ENCODE peak calls at places on chromosomes 11 and 22, in ten cellular contexts. J is tibial nerve, M is H54, Z is uterus, Y is A549, P is heart left ventricle, Q is adrenal gland, E is ovary, U is gastrocnemius medialis, N is HCT116. H is an unnamed sample.

GRCh38 chr11:39304586-39304985 is 2154.9 kb downstream of the LRRC4C start:
- DNase-seq in M (no peak), J (no peak), P (no peak), N (no peak), E (no peak), Y (no peak), Z (no peak), U (no peak), Q (peak; percentile 2), H (no peak)

GRCh38 chr11:20964985-20965384 is 295.6 kb downstream of the NELL1 start:
- DNase-seq in M (no peak), E (no peak), J (no peak), U (no peak), Y (no peak), Z (no peak), Q (no peak), N (no peak), P (no peak), H (no peak)

GRCh38 chr11:16153951-16154350 is 202.4 kb downstream of the SOX6 start:
- DNase-seq in E (no peak), P (no peak), Q (no peak), Z (no peak), N (no peak), J (no peak), Y (no peak), M (no peak), U (no peak), H (no peak)

GRCh38 chr11:100821198-100821597 is 134.1 kb downstream of the ARHGAP42 start:
- DNase-seq in P (no peak), U (no peak), N (no peak), Z (no peak), Q (no peak), J (no peak), E (no peak), M (no peak), Y (no peak), H (no peak)

GRCh38 chr22:48968201-48968959 is 859.3 kb downstream of the BRD1 start:
- DNase-seq in J (no peak), P (no peak), E (no peak), U (no peak), M (no peak), N (peak; percentile 23), Q (no peak), Y (peak; percentile 11), Z (peak; percentile 5), H (peak; percentile 2)

GRCh38 chr11:23727821-23728220 is 769.0 kb upstream of the LUZP2 start:
- DNase-seq in Q (no peak), P (no peak), M (peak; percentile 5), E (no peak), N (no peak), Y (peak; percentile 4), J (no peak), Z (no peak), U (no peak), H (no peak)

GRCh38 chr22:25176175-25176574 is 23.5 kb upstream of the CRYBB3 start:
- DNase-seq in Y (no peak), E (no peak), Q (peak; percentile 69), P (no peak), M (no peak), Z (no peak), N (no peak), J (no peak), U (no peak), H (no peak)

GRCh38 chr22:42280836-42281235 is 10.4 kb upstream of the TCF20 start:
- DNase-seq in M (no peak), P (no peak), Z (no peak), Q (no peak), J (no peak), U (no peak), E (peak; percentile 14), Y (no peak), N (no peak), H (no peak)

DNA sequence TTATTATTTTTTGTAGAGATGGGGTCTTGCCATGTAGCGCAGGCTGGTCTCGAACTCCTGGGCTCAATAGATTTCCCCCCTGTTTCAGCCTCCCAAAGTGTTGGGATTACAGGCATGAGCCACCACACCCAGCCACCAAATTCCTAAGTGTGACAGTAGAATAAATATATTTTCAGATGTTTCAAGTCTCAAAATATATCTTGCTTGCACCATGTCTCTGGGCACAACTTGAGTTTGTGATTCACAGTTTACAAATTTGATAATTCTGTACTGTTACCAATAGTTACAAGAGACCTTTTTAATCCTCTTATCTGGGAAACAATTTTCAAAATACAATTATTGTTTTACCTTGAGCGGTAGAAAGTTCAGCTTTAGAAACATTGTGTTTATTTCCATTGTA is 19.1 kb downstream of the DCPS start:
- DNase-seq in J (no peak), N (no peak), E (no peak), Y (no peak), M (no peak), P (no peak), Z (no peak), U (no peak), Q (no peak), H (no peak)
- TF ChIP-seq POLR2A in J (no peak), N (no peak), E (no peak), Y (no peak), M (no peak), P (no peak), Z (no peak), U (no peak), Q (no peak), H (no peak)

GRCh38 chr22:20563941-20564371 is 56.5 kb downstream of the MED15 start:
- DNase-seq in M (no peak), P (no peak), Y (no peak), N (no peak), Q (no peak), J (no peak), E (no peak), Z (no peak), U (no peak), H (no peak)

GRCh38 chr22:20561882-20562281 is 54.5 kb downstream of the MED15 start:
- DNase-seq in U (no peak), P (no peak), N (no peak), J (no peak), Z (no peak), Q (no peak), E (no peak), M (no peak), Y (no peak), H (no peak)

GRCh38 chr22:20560716-20561115 is 53.3 kb downstream of the MED15 start:
- DNase-seq in N (no peak), E (no peak), U (no peak), Z (no peak), Y (no peak), M (no peak), P (no peak), J (no peak), Q (no peak), H (no peak)

GRCh38 chr22:20563464-20563906 is 56.1 kb downstream of the MED15 start:
- DNase-seq in U (no peak), Y (no peak), Z (no peak), J (no peak), Q (no peak), N (no peak), E (no peak), P (no peak), M (no peak), H (no peak)

DNA sequence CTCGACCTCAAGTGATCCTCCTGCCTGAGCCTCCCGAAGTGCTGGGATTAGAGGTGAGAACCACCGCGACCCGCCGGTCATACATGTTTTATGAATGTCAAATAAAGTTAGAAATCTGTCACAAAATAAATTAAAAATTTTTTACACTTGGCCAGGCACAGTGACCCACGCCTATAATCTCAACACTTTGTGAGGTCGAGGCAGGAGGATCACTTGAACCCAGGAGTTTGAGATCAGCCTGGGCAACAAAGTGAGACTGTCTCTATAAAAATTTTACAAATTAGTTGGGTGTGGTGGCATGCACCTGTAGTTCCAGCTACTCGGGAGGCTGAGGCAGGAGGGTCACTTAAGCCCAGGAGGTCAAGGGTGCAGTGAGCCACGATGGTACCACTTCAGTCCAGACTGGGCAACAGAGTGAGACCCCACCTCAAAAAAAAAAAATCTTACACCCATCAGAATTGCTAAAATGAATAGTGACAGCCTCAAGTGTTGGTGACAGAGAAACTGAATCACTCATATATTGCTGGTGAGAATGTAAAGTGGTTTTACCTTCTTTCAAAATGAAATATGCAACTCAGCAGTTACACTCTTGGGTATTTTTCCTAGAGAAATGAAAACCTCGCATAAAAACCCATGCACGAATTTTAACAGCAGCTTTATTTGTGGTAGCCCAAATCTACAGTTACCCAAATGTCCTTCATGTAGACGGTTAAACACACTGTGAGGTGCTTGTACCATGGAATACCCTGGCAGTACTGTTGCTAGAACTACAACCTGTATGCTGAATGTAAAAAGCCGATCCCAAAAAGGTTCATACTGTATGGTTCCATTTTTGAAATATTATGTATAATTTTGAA is 55.4 kb downstream of the MED15 start:
- DNase-seq in N (no peak), M (no peak), Z (no peak), P (no peak), U (no peak), J (no peak), Y (no peak), Q (no peak), E (no peak), H (no peak)
- TF ChIP-seq POLR2A in N (no peak), M (no peak), Z (no peak), P (no peak), U (no peak), J (no peak), Y (no peak), Q (no peak), E (no peak), H (no peak)

GRCh38 chr11:61969838-61970452 is 2.5 kb upstream of the FTH1 start:
- DNase-seq in E (no peak), J (no peak), N (no peak), M (no peak), Z (no peak), P (no peak), U (no peak), Y (peak; percentile 57), Q (no peak), H (peak; percentile 63)

GRCh38 chr11:61969391-61969758 is 1.9 kb upstream of the FTH1 start:
- DNase-seq in M (no peak), Z (no peak), E (no peak), J (no peak), N (no peak), Y (no peak), U (no peak), P (no peak), Q (no peak), H (no peak)

GRCh38 chr11:61972112-61972795 is 4.8 kb upstream of the FTH1 start:
- DNase-seq in J (no peak), Z (no peak), E (peak; percentile 19), Q (no peak), U (no peak), P (no peak), Y (no peak), N (no peak), M (no peak), H (peak; percentile 76)

GRCh38 chr11:61972796-61973602 is 5.6 kb upstream of the FTH1 start:
- DNase-seq in Z (no peak), N (no peak), J (no peak), Q (no peak), Y (peak; percentile 79), M (no peak), U (no peak), E (peak; percentile 47), P (no peak), H (no peak)

GRCh38 chr11:61971177-61972111 is 4.0 kb upstream of the FTH1 start:
- DNase-seq in Q (peak; percentile 100), P (peak; percentile 99), Z (peak; percentile 99), J (peak; percentile 98), U (peak; percentile 97), Y (peak; percentile 99), N (peak; percentile 88), E (peak; percentile 99), M (peak; percentile 88), H (peak; percentile 99)
- TF ChIP-seq POLR2A in Q (no peak), P (no peak), Z (peak; percentile 46), J (peak; percentile 68), U (peak; percentile 59), Y (no peak), N (peak; percentile 43), E (peak; percentile 43), M (no peak), H (peak; percentile 87)

GRCh38 chr11:47271961-47272661 is 2.2 kb downstream of the MADD start:
- DNase-seq in Y (no peak), Q (peak; percentile 49), E (no peak), P (peak; percentile 57), Z (no peak), J (no peak), M (no peak), N (no peak), U (peak; percentile 66), H (peak; percentile 13)
- TF ChIP-seq POLR2A in Y (no peak), Q (no peak), E (no peak), P (no peak), Z (no peak), J (no peak), M (no peak), N (no peak), U (peak; percentile 16), H (no peak)